ENCODE peak calls at places on chromosomes 5 and 9, in ten cellular contexts. G is upper lobe of left lung, V is sigmoid colon, T is esophagus muscularis mucosa, S is GM12878, E is suprapubic skin, K is SK-N-SH, D is K562, O is H1, N is transverse colon. F is an unnamed sample.

GRCh38 chr9:95025213-95026170 is 292.0 kb downstream of the FANCC start:
- DNase-seq in N (peak), K (peak), O (no peak), T (no peak), E (no peak), G (peak), V (peak), S (no peak), D (peak), F (peak)

GRCh38 chr5:61306531-61307195 is 25.4 kb upstream of the ZSWIM6 start:
- DNase-seq in S (no peak), G (no peak), O (no peak), V (no peak), N (no peak), E (no peak), T (no peak), K (no peak), D (no peak), F (no peak)

GRCh38 chr5:109743041-109743531 is 53.4 kb downstream of the MAN2A1 start:
- DNase-seq in E (no peak), N (no peak), V (no peak), S (no peak), D (peak), G (no peak), T (no peak), K (no peak), O (no peak), F (no peak)

GRCh38 chr5:141915881-141916336 is 7.8 kb upstream of the DELE1 start:
- DNase-seq in K (no peak), G (no peak), E (no peak), T (no peak), D (no peak), O (peak), S (no peak), N (peak), V (no peak), F (no peak)

GRCh38 chr9:95058121-95058785 is 259.3 kb downstream of the FANCC start:
- DNase-seq in T (no peak), O (no peak), V (no peak), D (no peak), N (no peak), S (no peak), K (no peak), G (no peak), E (no peak), F (no peak)

GRCh38 chr9:87540444-87541105 is 42.9 kb downstream of the DAPK1 start:
- DNase-seq in D (no peak), T (no peak), G (no peak), N (no peak), V (no peak), S (no peak), O (no peak), E (no peak), K (no peak), F (no peak)

GRCh38 chr5:178069909-178070308 is 43.4 kb upstream of the N4BP3 start:
- DNase-seq in N (peak), K (no peak), O (peak), D (peak), T (no peak), V (no peak), S (no peak), G (no peak), E (no peak), F (no peak)

GRCh38 chr5:151005187-151005974 is 15.0 kb upstream of the GPX3 start:
- DNase-seq in V (peak), T (no peak), O (no peak), S (no peak), D (no peak), N (peak), G (no peak), E (no peak), K (no peak), F (no peak)

GRCh38 chr5:56814963-56815656 is at the start of gene MAP3K1:
- DNase-seq in T (no peak), D (peak), E (peak), N (peak), O (peak), G (peak), V (peak), S (no peak), K (peak), F (peak)

GRCh38 chr9:86591472-86591871 is 237.3 kb upstream of the TUT7 start:
- DNase-seq in S (no peak), N (no peak), G (no peak), D (no peak), T (no peak), K (no peak), O (no peak), E (no peak), V (no peak), F (no peak)

GRCh38 chr9:105693435-105694275 is 686 bp upstream of the TMEM38B start:
- DNase-seq in O (no peak), E (no peak), N (no peak), T (no peak), D (no peak), V (no peak), G (no peak), K (peak), S (no peak), F (no peak)

DNA sequence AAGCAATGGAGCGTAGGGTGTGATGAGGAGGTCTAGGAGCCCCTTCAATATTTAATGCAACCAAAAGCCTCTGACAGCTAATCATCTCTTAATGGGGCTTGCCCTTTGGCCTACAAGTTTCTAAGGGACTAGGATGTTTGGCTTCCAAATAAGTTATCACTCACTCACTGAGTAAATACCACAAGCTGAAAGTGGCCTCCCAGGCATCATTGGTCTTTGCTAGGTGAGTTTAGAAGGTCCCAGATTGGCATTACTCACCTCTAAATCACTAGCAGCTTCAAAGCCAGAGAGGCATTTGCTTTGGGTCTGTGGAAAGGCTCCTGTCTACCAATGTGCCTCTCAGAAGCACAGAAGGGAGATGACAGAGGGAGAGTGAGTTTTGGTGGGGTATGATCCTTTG is 344.2 kb downstream of the NTRK2 start:
- DNase-seq in T (no peak), E (no peak), N (no peak), O (no peak), K (no peak), V (no peak), G (no peak), S (no peak), D (no peak), F (no peak)
- TF ChIP-seq POLR2AphosphoS5 in T (no peak), E (no peak), N (no peak), O (no peak), K (no peak), V (no peak), G (no peak), S (no peak), D (no peak), F (no peak)

GRCh38 chr9:130206579-130206978 is 34.4 kb downstream of the NCS1 start:
- DNase-seq in D (no peak), K (no peak), N (no peak), O (no peak), T (no peak), S (no peak), V (peak), G (no peak), E (peak), F (no peak)

GRCh38 chr9:130205912-130206311 is 33.7 kb downstream of the NCS1 start:
- DNase-seq in S (no peak), G (no peak), K (no peak), E (no peak), D (no peak), N (no peak), O (no peak), V (no peak), T (no peak), F (no peak)

GRCh38 chr9:130207241-130207992 is 35.2 kb downstream of the NCS1 start:
- DNase-seq in V (peak), T (no peak), O (peak), G (no peak), K (no peak), E (peak), S (no peak), D (no peak), N (no peak), F (no peak)

GRCh38 chr9:130209422-130209821 is 37.2 kb downstream of the NCS1 start:
- DNase-seq in G (no peak), S (no peak), T (no peak), N (no peak), D (no peak), O (no peak), V (no peak), E (no peak), K (no peak), F (no peak)

DNA sequence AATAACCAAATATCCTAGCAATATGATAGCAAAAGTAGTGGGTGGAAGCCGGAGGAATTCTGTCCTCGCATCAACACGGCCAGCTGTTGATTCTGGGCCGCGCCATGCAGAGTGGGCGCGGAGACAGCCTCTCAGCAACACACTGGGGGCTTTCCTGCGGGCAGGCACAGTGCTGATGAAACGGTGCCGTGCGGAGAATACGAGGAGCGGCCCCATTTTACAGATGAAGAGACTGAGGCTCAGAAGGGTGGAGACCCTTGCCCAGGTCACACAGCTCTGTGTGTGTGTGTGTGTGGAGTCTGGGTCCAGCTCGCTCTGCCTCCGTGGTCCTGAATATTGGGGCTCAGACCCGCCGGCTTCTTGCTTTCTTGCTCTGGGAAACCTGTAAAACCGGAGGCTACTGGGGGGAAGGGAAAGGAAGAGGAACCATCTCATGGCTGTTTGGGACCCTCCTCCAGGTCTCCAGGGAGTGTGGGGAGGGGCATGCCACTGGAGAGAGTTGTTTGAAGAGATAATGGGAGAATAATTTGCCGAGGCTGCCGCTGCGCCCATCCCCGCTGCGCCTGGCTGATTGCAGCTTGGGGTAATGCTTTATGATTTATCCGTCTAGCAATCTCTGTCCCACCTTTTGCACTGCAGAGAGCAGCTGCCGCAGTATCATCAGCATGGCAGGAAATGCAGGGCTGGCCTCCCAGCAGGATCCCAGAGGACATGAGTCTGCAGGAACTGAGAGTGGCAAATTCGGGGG is 36.6 kb downstream of the NCS1 start:
- DNase-seq in D (peak), O (peak), K (peak), G (no peak), T (no peak), E (no peak), S (no peak), V (no peak), N (no peak), F (no peak)
- TF ChIP-seq EP300 in D (peak), O (no peak), K (peak), G (no peak), T (no peak), E (no peak), S (no peak), V (no peak), N (no peak), F (no peak)

GRCh38 chr9:21030389-21031035 is 928 bp downstream of the HACD4 start:
- DNase-seq in N (no peak), S (peak), O (no peak), E (no peak), V (no peak), D (no peak), G (no peak), K (no peak), T (no peak), F (no peak)
- H3K4me3 ChIP-seq in N (peak), S (peak), O (peak), E (peak), V (peak), D (no peak), G (peak), K (no peak), T (peak), F (peak)

DNA sequence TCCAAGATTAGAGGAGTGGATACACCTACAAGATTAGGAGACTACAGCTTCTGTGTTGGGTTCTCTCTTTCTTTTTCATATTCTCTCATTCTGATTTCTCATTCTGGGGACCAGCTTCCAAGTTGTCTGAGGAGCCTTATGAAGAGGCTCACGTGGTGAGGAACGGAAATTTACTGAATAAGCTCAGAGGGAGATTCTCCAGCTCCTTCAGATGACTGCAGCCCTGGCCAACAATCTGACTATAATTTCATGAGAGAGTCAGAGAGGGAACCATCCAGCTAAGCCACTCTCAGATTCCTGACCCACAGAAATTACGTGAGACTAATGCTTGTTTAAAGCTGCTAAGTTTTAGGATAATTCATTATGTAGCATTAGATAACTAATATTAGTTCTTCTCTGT is 27.1 kb upstream of the TENT2 start:
- DNase-seq in N (no peak), T (no peak), D (no peak), K (no peak), O (no peak), V (no peak), E (no peak), S (no peak), G (no peak), F (no peak)
- TF ChIP-seq POLR2AphosphoS5 in N (no peak), T (no peak), D (no peak), K (no peak), O (no peak), V (no peak), E (no peak), S (no peak), G (no peak), F (no peak)

GRCh38 chr5:172857982-172858381 is 23.9 kb downstream of the ERGIC1 start:
- DNase-seq in T (no peak), V (no peak), E (no peak), G (no peak), S (no peak), O (no peak), K (no peak), D (no peak), N (no peak), F (no peak)

GRCh38 chr5:172859966-172860365 is 25.9 kb downstream of the ERGIC1 start:
- DNase-seq in D (no peak), T (no peak), O (no peak), N (no peak), G (no peak), E (no peak), K (no peak), S (no peak), V (no peak), F (peak)

GRCh38 chr5:172860520-172861443 is 26.7 kb downstream of the ERGIC1 start:
- DNase-seq in N (peak), E (peak), S (no peak), O (no peak), D (no peak), K (no peak), V (peak), G (peak), T (peak), F (peak)

GRCh38 chr5:172858511-172858989 is 24.5 kb downstream of the ERGIC1 start:
- DNase-seq in K (no peak), D (no peak), O (no peak), N (peak), T (no peak), E (no peak), V (no peak), G (no peak), S (no peak), F (peak)

DNA sequence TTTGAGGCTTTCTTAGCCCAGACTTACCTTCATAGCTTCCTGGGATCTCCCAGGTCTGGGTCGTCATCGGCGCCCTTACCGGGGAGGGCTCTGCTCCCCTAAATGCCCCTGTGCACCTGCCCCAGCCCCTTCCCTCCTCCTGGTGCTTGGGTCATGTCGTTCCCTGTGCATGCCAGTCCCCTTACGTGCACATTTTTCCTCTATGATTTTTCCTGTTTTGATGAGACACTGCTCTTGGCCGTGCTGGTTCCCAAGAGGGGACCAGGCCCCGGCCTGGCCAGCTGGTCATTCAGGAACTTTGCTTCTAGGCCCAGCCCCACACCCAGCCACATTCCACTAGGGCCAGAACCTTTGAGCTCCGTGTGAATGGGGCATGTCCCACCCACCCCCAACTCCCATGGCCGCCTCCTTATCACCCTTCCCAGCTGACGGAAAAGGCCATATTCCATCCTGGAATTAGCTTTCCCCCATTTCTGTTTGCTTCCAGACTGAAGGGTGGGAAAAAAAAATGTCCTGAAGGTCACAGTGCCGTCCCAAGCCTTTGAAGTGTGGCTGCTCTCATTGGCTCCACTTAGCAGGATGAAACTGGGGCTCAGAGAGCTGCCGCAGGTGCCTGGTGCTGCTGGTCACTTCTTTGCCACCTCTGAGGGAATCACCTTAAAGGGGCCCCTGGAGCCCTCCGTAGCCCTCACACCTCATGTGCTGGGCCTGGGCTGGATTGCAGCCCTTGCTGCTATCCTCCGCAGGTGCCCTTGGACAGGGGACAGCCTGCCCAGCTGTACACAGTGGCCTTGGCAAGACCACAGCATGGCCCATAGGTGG is 25.1 kb downstream of the ERGIC1 start:
- DNase-seq in E (peak), N (peak), K (no peak), D (no peak), O (no peak), G (no peak), V (peak), T (no peak), S (no peak), F (peak)
- TF ChIP-seq EP300 in E (no peak), N (no peak), K (no peak), D (no peak), O (no peak), G (no peak), V (no peak), T (peak), S (no peak), F (no peak)

GRCh38 chr9:116154334-116154975 is 864 bp downstream of the PAPPA start:
- DNase-seq in D (no peak), V (peak), S (no peak), G (peak), O (peak), N (no peak), T (no peak), E (no peak), K (peak), F (no peak)

GRCh38 chr9:116153765-116154333 is at the start of gene PAPPA:
- DNase-seq in E (no peak), T (no peak), N (no peak), K (no peak), G (no peak), O (peak), S (no peak), V (no peak), D (no peak), F (no peak)

GRCh38 chr9:116156621-116157314 is 3.2 kb downstream of the PAPPA start:
- DNase-seq in O (peak), K (peak), E (peak), N (peak), T (no peak), S (no peak), G (peak), D (no peak), V (peak), F (peak)

GRCh38 chr9:116155700-116156045 is 2.1 kb downstream of the PAPPA start:
- DNase-seq in N (no peak), E (no peak), O (no peak), K (peak), D (no peak), S (no peak), V (no peak), T (no peak), G (no peak), F (no peak)

DNA sequence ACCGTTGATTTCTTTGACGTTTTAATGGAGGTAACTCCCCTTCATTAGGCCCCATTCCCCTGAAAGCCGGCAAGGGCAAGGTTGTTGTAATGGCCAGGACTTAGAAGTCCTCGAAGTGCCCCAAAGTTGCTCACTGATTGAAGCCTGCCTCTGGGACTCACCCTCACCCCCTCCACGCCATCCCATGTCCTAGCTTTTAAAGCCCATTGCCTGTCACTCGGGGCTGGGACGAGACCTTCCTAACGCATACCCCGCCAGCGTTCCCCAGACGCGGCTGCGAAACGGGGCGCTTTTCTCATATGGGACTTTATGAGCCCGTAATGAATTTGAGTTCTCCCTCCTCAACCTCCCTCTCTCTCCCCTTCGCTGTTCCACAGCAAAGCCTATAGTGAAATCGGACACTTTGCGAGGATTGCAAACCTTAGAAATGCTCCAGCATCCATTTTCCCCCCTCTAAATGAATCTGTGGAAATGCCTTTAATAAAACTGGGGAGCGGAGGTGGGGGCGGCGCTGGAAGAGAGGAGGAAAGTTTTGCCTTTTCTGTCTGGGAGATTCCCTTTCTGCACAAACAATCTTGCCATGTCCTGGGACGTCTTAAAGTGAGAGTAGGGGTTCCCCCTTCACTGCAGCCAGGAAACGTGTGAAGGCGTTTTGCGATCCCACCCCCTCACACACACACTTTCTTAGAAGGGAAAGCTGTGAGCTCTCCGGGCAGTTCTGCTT is 1.5 kb downstream of the PAPPA start:
- DNase-seq in O (peak), N (no peak), D (no peak), S (no peak), K (peak), T (no peak), G (peak), E (no peak), V (no peak), F (no peak)
- H3K4me3 ChIP-seq in O (peak), N (peak), D (no peak), S (no peak), K (peak), T (peak), G (peak), E (peak), V (peak), F (peak)

GRCh38 chr9:133506653-133507038 is 18.1 kb downstream of the MYMK start:
- DNase-seq in S (no peak), K (peak), T (no peak), D (no peak), V (no peak), N (no peak), G (peak), O (no peak), E (no peak), F (peak)
- TF ChIP-seq POLR2AphosphoS5 in S (no peak), K (no peak), T (no peak), D (no peak), V (peak), N (no peak), G (peak), O (no peak), E (peak), F (no peak)

F was measured in stomach.